ENCODE peak calls at places on chromosome 1, in six cellular contexts. J is tibial nerve; G is activated CD4-positive, CD25-positive, alpha-beta regulatory T cell treated with anti-CD3 and anti-CD28 coated beads, Interleukin-2, amount 50 U/mL, for 16 hours; Y is iPS-NIHi11; D is IMR-90; P is mammary epithelial cell. Z is an unnamed sample.

GRCh38 chr1:66253330-66253921 is 280.5 kb upstream of the SGIP1 start:
- DNase-seq in J (no peak), G (no peak), Y (peak), D (peak), P (peak), Z (no peak)

GRCh38 chr1:163013826-163014600 is 55.1 kb upstream of the RGS4 start:
- DNase-seq in J (no peak), G (no peak), Y (no peak), D (no peak), P (no peak), Z (no peak)

GRCh38 chr1:175158133-175158532 is 34.4 kb downstream of the KIAA0040 start:
- DNase-seq in J (no peak), G (no peak), Y (no peak), D (no peak), P (peak), Z (no peak)

GRCh38 chr1:26452459-26453183 is 19.6 kb upstream of the HMGN2 start:
- DNase-seq in J (no peak), G (no peak), Y (no peak), D (peak), P (no peak), Z (no peak)

GRCh38 chr1:8889103-8889846 is 10.8 kb upstream of the ENO1 start:
- DNase-seq in J (peak), G (no peak), Y (no peak), D (no peak), P (no peak), Z (no peak)

GRCh38 chr1:206979379-206980043 is 9.3 kb upstream of the FCAMR start:
- DNase-seq in J (no peak), G (no peak), Y (peak), D (peak), P (peak), Z (no peak)

GRCh38 chr1:11341881-11342552 is 69.0 kb downstream of the UBIAD1 start:
- DNase-seq in J (no peak), G (no peak), Y (no peak), D (peak), P (peak), Z (no peak)

GRCh38 chr1:12499574-12500245 is 118.3 kb downstream of the DHRS3 start:
- DNase-seq in J (no peak), G (no peak), Y (no peak), D (no peak), P (no peak), Z (no peak)

GRCh38 chr1:26799479-26800133 is 11.9 kb downstream of the PIGV start:
- DNase-seq in J (no peak), G (no peak), Y (peak), D (peak), P (peak), Z (no peak)

GRCh38 chr1:26882696-26883095 is 7.4 kb downstream of the GPN2 start:
- DNase-seq in J (no peak), G (no peak), Y (no peak), D (no peak), P (no peak), Z (no peak)

GRCh38 chr1:227934476-227935313 is 13.0 kb downstream of the WNT9A start:
- DNase-seq in J (no peak), G (no peak), Y (no peak), D (peak), P (peak), Z (no peak)

GRCh38 chr1:198168180-198168579 is 11.4 kb downstream of the NEK7 start:
- DNase-seq in J (no peak), G (no peak), Y (no peak), D (peak), P (peak), Z (no peak)

GRCh38 chr1:15584489-15585363 is at the start of gene AGMAT:
- DNase-seq in J (no peak), G (peak), Y (peak), D (no peak), P (no peak), Z (peak)